ENCODE peak calls at places on chromosomes 1 and 21, in eight cellular contexts. E is ovary, S is cardiac fibroblast, G is nephron progenitor cell, J is PC-3, Y is heart left ventricle, R is transverse colon, C is neural progenitor cell. D is an unnamed sample.

GRCh38 chr1:10932088-10932487 is 80.4 kb upstream of the TARDBP start:
- DNase-seq in E (no peak), S (no peak), G (no peak), J (no peak), Y (no peak), R (no peak), C (no peak), D (no peak)

GRCh38 chr1:11054181-11054580 is 5.6 kb downstream of the SRM start:
- DNase-seq in E (no peak), S (no peak), G (no peak), J (no peak), Y (no peak), R (no peak), C (no peak), D (no peak)

GRCh38 chr1:26320896-26321295 is 3.1 kb downstream of the CD52 start:
- DNase-seq in E (no peak), S (no peak), G (no peak), J (no peak), Y (no peak), R (no peak), C (no peak), D (no peak)

GRCh38 chr1:214623430-214623829 is 20.4 kb downstream of the CENPF start:
- DNase-seq in E (no peak), S (peak), G (no peak), J (peak), Y (no peak), R (no peak), C (no peak), D (no peak)

GRCh38 chr1:247843411-247843810 is 1.7 kb upstream of the OR11L1 start:
- DNase-seq in E (no peak), S (no peak), G (no peak), J (no peak), Y (no peak), R (no peak), C (no peak), D (no peak)

GRCh38 chr1:83131692-83131955 is 867.3 kb downstream of the TTLL7 start:
- DNase-seq in E (no peak), S (no peak), G (no peak), J (no peak), Y (no peak), R (no peak), C (no peak), D (no peak)

GRCh38 chr1:22494144-22494543 is 42.5 kb downstream of the ZBTB40 start:
- DNase-seq in E (no peak), S (no peak), G (no peak), J (no peak), Y (no peak), R (no peak), C (no peak), D (no peak)

GRCh38 chr1:20366076-20366765 is 75.5 kb downstream of the VWA5B1 start:
- DNase-seq in E (no peak), S (peak), G (peak), J (peak), Y (peak), R (peak), C (peak), D (no peak)

GRCh38 chr1:230155021-230155420 is 88.0 kb downstream of the GALNT2 start:
- DNase-seq in E (no peak), S (no peak), G (no peak), J (no peak), Y (no peak), R (no peak), C (no peak), D (no peak)

GRCh38 chr1:114124644-114125043 is 29.0 kb downstream of the SYT6 start:
- DNase-seq in E (no peak), S (no peak), G (no peak), J (no peak), Y (no peak), R (no peak), C (no peak), D (no peak)

GRCh38 chr1:150182233-150182632 is 32.5 kb downstream of the PLEKHO1 start:
- DNase-seq in E (no peak), S (no peak), G (no peak), J (no peak), Y (no peak), R (no peak), C (no peak), D (no peak)

GRCh38 chr1:225882699-225883615 is 777 bp upstream of the TMEM63A start:
- DNase-seq in E (peak), S (peak), G (peak), J (peak), Y (peak), R (peak), C (peak), D (no peak)

GRCh38 chr1:231527586-231528174 is 789 bp upstream of the TSNAX start:
- DNase-seq in E (peak), S (no peak), G (no peak), J (peak), Y (peak), R (no peak), C (no peak), D (no peak)

GRCh38 chr1:173429517-173430477 is 47.3 kb upstream of the PRDX6 start:
- DNase-seq in E (peak), S (peak), G (peak), J (peak), Y (peak), R (peak), C (peak), D (no peak)

GRCh38 chr1:14672030-14672429 is 73.5 kb downstream of the KAZN start:
- DNase-seq in E (no peak), S (no peak), G (no peak), J (no peak), Y (no peak), R (no peak), C (no peak), D (no peak)

GRCh38 chr1:205505076-205505729 is 734 bp downstream of the CDK18 start:
- DNase-seq in E (no peak), S (no peak), G (peak), J (no peak), Y (no peak), R (no peak), C (peak), D (no peak)

GRCh38 chr1:157384252-157384651 is 168.1 kb downstream of the FCRL5 start:
- DNase-seq in E (no peak), S (no peak), G (no peak), J (no peak), Y (no peak), R (no peak), C (no peak), D (no peak)

GRCh38 chr1:66251521-66251920 is 282.4 kb upstream of the SGIP1 start:
- DNase-seq in E (no peak), S (no peak), G (no peak), J (no peak), Y (no peak), R (no peak), C (peak), D (no peak)

GRCh38 chr1:27690205-27690604 is 18.2 kb upstream of the IFI6 start:
- DNase-seq in E (no peak), S (no peak), G (no peak), J (no peak), Y (no peak), R (no peak), C (no peak), D (no peak)

GRCh38 chr1:192418886-192419285 is 102.1 kb downstream of the RGS21 start:
- DNase-seq in E (no peak), S (no peak), G (no peak), J (no peak), Y (no peak), R (no peak), C (no peak), D (no peak)

GRCh38 chr1:225655509-225656258 is 2.8 kb upstream of the ENAH start:
- DNase-seq in E (peak), S (peak), G (no peak), J (peak), Y (peak), R (peak), C (peak), D (no peak)

GRCh38 chr1:43766818-43767525 is 59.6 kb downstream of the ST3GAL3 start:
- DNase-seq in E (no peak), S (no peak), G (no peak), J (no peak), Y (no peak), R (no peak), C (peak), D (no peak)

DNA sequence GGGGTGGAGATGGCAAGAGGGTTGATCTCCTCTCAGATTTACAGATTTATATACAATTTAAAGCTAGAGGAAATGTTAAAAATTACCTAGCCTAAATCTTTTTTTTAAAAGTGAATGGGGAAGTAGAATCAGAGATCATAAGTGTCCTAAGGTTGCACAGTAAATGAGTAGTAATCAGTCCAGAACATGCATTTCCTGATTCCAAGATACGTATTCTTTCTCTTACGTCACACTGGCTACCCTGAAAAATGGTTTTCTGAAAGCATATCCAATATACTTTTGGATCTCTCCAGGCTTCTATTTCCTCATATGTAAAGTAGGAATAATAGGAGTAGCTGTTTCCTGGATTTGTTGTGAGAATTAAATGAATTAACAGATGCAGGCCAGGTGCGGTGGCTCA is 11.7 kb downstream of the GADD45A start:
- DNase-seq in E (no peak), S (no peak), G (no peak), J (no peak), Y (no peak), R (no peak), C (no peak), D (no peak)
- TF ChIP-seq CTCF in E (no peak), S (no peak), G (no peak), J (no peak), Y (no peak), R (no peak), C (no peak), D (no peak)

GRCh38 chr1:46175243-46175642 is 356 bp downstream of the TSPAN1 start:
- DNase-seq in E (no peak), S (no peak), G (no peak), J (no peak), Y (no peak), R (no peak), C (no peak), D (no peak)
- TF ChIP-seq CTCF in E (no peak), S (no peak), G (no peak), J (no peak), Y (no peak), R (no peak), C (no peak), D (no peak)

GRCh38 chr1:217003355-217003754 is 280.1 kb upstream of the ESRRG start:
- DNase-seq in E (no peak), S (no peak), G (no peak), J (no peak), Y (no peak), R (no peak), C (no peak), D (no peak)
- TF ChIP-seq CTCF in E (no peak), S (no peak), G (no peak), J (no peak), Y (no peak), R (no peak), C (no peak), D (no peak)

DNA sequence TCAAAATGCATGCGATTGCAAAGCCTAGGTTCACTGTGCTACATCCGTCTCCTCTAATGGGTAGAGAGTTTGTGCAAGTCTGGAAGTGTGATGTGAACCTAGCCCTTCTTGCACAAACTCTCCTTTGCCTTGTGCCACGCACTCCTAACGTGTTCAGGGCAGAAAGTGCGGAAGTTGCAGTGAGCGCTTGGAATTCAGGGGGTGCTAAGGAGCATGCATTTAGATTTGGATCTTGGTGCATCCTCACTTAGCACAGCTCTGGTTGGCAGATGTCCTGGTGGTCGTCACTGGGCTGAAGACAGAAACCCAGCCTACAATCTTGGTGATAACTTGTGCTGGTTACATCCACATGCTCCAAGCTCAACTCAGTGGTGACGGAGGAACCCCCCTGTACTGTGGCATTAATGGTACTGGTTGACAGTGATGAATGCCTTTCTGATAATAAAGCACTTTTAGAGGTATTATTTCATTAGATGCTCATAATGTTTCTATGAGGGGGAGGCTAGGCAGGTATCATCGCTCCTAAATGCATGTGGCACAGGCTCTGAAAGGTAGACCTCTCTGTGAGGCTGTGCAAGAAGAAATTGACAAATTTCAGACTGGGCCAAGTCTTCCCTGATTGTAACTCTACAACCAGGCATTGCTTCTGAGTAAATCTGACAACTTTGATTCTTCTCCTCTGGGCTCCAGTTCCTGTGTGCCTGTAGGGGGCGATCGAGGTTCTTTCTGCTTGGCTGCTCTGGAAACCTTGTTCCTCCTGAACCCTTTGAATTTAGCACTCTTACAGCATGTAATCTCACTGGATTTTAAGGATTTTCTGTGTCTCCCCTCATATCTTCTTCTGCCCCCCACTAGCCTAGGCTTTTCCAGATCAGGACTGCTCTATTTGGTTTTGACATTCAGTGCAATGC is 40.6 kb downstream of the MAPKAPK2 start:
- DNase-seq in E (no peak), S (peak), G (peak), J (peak), Y (no peak), R (peak), C (peak), D (no peak)
- TF ChIP-seq CTCF in E (no peak), S (peak), G (peak), J (peak), Y (peak), R (peak), C (peak), D (peak)

DNA sequence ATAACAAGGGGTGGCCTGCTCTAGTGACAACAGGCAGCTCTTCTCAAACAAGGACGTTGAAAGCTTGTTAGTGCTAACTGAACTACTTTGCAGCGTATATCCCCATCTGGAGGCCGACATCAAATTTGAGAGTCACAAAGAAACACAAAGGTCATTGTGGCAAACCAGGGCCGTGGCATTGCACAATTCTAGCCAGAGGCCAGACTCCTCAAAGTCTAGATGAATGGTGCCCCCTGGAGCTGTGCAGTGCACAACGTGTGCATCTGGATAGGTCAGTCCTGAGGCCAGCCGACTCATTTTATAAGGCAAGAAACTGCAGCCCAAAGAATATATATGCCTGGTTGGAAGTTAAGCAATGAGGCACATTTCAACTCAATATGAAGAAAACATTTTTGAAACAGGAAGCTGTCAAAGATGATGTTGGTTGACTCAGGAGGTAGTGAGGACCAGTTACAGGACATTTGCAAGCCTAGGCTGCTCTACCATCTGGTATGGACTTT is 459.3 kb upstream of the RUNX1 start:
- DNase-seq in E (no peak), S (peak), G (no peak), J (peak), Y (peak), R (peak), C (peak), D (no peak)
- TF ChIP-seq CTCF in E (no peak), S (peak), G (no peak), J (peak), Y (no peak), R (no peak), C (peak), D (no peak)

GRCh38 chr21:44800103-44800502 is 1.5 kb downstream of the UBE2G2 start:
- DNase-seq in E (no peak), S (peak), G (no peak), J (peak), Y (no peak), R (no peak), C (peak), D (no peak)
- TF ChIP-seq CTCF in E (no peak), S (peak), G (no peak), J (peak), Y (peak), R (peak), C (peak), D (peak)

GRCh38 chr1:162910161-162910560 is 49.2 kb upstream of the CCDC190 start:
- DNase-seq in E (no peak), S (no peak), G (no peak), J (no peak), Y (no peak), R (no peak), C (no peak), D (no peak)
- TF ChIP-seq CTCF in E (no peak), S (no peak), G (no peak), J (no peak), Y (no peak), R (no peak), C (no peak), D (no peak)

D was measured in type B pancreatic cell.